ENCODE peak calls at places on chromosomes 7 and 10, in four cellular contexts. X is right lobe of liver, G is upper lobe of right lung, Z is glutamatergic neuron. L is an unnamed sample.

GRCh38 chr10:80204193-80204714 is 1.1 kb downstream of the ANXA11 start:
- DNase-seq in X (peak), Z (no peak), G (peak), L (no peak)

GRCh38 chr7:2864204-2864985 is 20.3 kb upstream of the GNA12 start:
- DNase-seq in Z (no peak), G (no peak), X (no peak), L (no peak)

GRCh38 chr7:101319401-101319800 is 2.2 kb downstream of the IFT22 start:
- DNase-seq in X (no peak), Z (no peak), G (no peak), L (no peak)

GRCh38 chr7:90322837-90323236 is 1.7 kb upstream of the FAM237B start:
- DNase-seq in G (no peak), Z (no peak), X (no peak), L (no peak)

GRCh38 chr10:17335065-17335464 is 107.0 kb downstream of the VIM start:
- DNase-seq in Z (no peak), X (no peak), G (no peak), L (no peak)

GRCh38 chr10:20853276-20853675 is 43.8 kb downstream of the NEBL start:
- DNase-seq in G (no peak), X (no peak), Z (no peak), L (no peak)

GRCh38 chr7:43439631-43440401 is 143.1 kb upstream of the STK17A start:
- DNase-seq in Z (peak), X (no peak), G (peak), L (no peak)

GRCh38 chr7:5776894-5777645 is 4.4 kb downstream of the RNF216 start:
- DNase-seq in G (no peak), Z (no peak), X (no peak), L (no peak)

GRCh38 chr10:120741415-120741814 is 109.7 kb upstream of the WDR11 start:
- DNase-seq in G (no peak), Z (no peak), X (no peak), L (no peak)

GRCh38 chr7:27171636-27172387 is 2.3 kb downstream of the HOXA10 start:
- DNase-seq in Z (peak), G (peak), X (peak), L (peak)

GRCh38 chr10:47037654-47038425 is 126.6 kb downstream of the PTPN20 start:
- DNase-seq in X (peak), G (no peak), Z (no peak), L (peak)

GRCh38 chr7:113805976-113806375 is 112.8 kb downstream of the PPP1R3A start:
- DNase-seq in X (no peak), G (no peak), Z (no peak), L (no peak)

GRCh38 chr10:94092848-94093247 is 99.1 kb downstream of the PLCE1 start:
- DNase-seq in Z (no peak), G (no peak), X (no peak), L (no peak)

GRCh38 chr7:132049462-132050304 is 493.3 kb upstream of the PODXL start:
- DNase-seq in G (no peak), X (no peak), Z (peak), L (no peak)

GRCh38 chr7:129828078-129828762 is 124.5 kb downstream of the UBE2H start:
- DNase-seq in Z (no peak), X (no peak), G (no peak), L (no peak)

GRCh38 chr10:92829042-92829785 is 19.1 kb upstream of the EXOC6 start:
- DNase-seq in G (no peak), Z (no peak), X (no peak), L (no peak)

GRCh38 chr7:126574838-126575250 is 677.9 kb downstream of the GRM8 start:
- DNase-seq in G (no peak), X (no peak), Z (peak), L (no peak)

GRCh38 chr10:81018898-81019890 is 481.5 kb downstream of the SH2D4B start:
- DNase-seq in X (no peak), Z (peak), G (no peak), L (no peak)

GRCh38 chr7:34108150-34108549 is 202.8 kb downstream of the BMPER start:
- DNase-seq in X (no peak), G (no peak), Z (no peak), L (no peak)

GRCh38 chr10:108562105-108562504 is 1361.2 kb downstream of the XPNPEP1 start:
- DNase-seq in X (no peak), Z (no peak), G (no peak), L (no peak)

GRCh38 chr7:100348805-100349204 is 9.1 kb upstream of the PILRB start:
- DNase-seq in Z (no peak), G (no peak), X (no peak), L (no peak)

GRCh38 chr7:98077762-98078161 is 28.9 kb upstream of the LMTK2 start:
- DNase-seq in G (peak), X (no peak), Z (no peak), L (no peak)

GRCh38 chr7:106504620-106505019 is 156.3 kb downstream of the CCDC71L start:
- DNase-seq in X (no peak), G (no peak), Z (no peak), L (no peak)

GRCh38 chr7:70698219-70698832 is 433.6 kb upstream of the GALNT17 start:
- DNase-seq in G (no peak), Z (no peak), X (no peak), L (no peak)

GRCh38 chr10:33897255-33897893 is 562.9 kb upstream of the NRP1 start:
- DNase-seq in X (no peak), Z (no peak), G (no peak), L (no peak)

GRCh38 chr7:57211428-57212100 is 79.3 kb upstream of the ZNF479 start:
- DNase-seq in X (peak), G (peak), Z (no peak), L (no peak)

GRCh38 chr7:155916926-155917655 is 104.8 kb upstream of the SHH start:
- DNase-seq in G (no peak), Z (no peak), X (no peak), L (no peak)

GRCh38 chr10:60388709-60389241 is 900 bp downstream of the ANK3 start:
- DNase-seq in X (no peak), G (no peak), Z (no peak), L (no peak)

GRCh38 chr7:64098-64521 is 128.3 kb upstream of the FAM20C start:
- DNase-seq in X (peak), Z (peak), G (peak), L (peak)

GRCh38 chr7:76069238-76069638 is 21.3 kb downstream of the MDH2 start:
- DNase-seq in Z (no peak), G (peak), X (no peak), L (no peak)

GRCh38 chr7:15720849-15721471 is 34.5 kb upstream of the MEOX2 start:
- DNase-seq in G (no peak), X (no peak), Z (peak), L (no peak)

GRCh38 chr7:107007892-107008287 is 36.6 kb upstream of the PRKAR2B start:
- DNase-seq in X (no peak), G (no peak), Z (no peak), L (no peak)

GRCh38 chr10:132606536-132607316 is 69.1 kb downstream of the INPP5A start:
- DNase-seq in X (no peak), Z (no peak), G (no peak), L (peak)

GRCh38 chr7:115097175-115097671 is 175.3 kb downstream of the MDFIC start:
- DNase-seq in X (no peak), Z (no peak), G (no peak), L (no peak)

GRCh38 chr10:78685466-78686163 is 383.2 kb upstream of the ZMIZ1 start:
- DNase-seq in X (no peak), G (no peak), Z (no peak), L (no peak)

GRCh38 chr7:79528421-79528820 is 75.0 kb upstream of the MAGI2 start:
- DNase-seq in G (no peak), Z (no peak), X (no peak), L (no peak)

GRCh38 chr7:48035301-48035966 is at the start of gene C7orf57:
- DNase-seq in X (peak), G (peak), Z (peak), L (peak)
- TF ChIP-seq CTCF in X (no peak), G (peak), Z (no peak), L (peak)

DNA sequence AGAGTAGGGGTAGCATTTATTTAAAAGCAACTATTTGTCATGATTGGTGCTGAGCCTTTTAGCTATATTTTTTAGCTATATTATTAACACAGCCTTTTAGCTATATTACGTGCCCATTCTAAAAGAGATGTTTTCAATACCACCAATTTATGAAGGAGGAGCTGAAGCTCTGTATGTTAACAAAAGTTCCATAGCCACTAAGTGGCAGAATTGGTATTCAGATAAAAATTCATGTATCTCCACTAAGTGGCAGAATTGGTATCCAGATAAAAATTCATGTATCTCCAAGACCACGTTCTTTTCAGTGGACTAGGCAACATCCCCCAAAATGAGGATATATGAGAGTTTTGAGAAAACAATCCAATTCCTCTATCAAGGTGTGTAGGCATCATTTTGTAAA is 268.6 kb downstream of the HGF start:
- DNase-seq in G (no peak), Z (no peak), X (no peak), L (no peak)
- TF ChIP-seq CTCF in G (peak), Z (no peak), X (no peak), L (peak)

DNA sequence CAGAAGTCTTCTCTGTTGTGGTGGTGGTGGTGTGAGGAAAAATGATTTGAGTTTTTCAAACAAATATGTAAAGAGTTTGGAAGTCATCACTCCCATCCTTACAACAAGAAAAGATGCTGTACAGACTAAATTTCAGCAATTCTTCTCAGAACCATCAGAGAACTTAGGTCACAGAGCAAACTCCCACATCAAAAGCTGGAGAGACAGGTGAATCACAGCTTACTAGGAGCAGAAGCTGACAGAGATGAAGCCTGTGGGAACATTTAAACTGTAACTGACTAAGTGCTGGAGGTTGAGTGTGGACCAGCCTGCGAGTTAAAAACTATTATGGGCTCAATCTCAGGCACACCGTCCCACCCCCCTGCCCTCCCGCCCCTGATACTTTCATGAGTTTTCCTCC is 97.3 kb downstream of the AKR1D1 start:
- DNase-seq in Z (no peak), X (no peak), G (no peak), L (no peak)
- TF ChIP-seq CTCF in Z (no peak), X (no peak), G (no peak), L (no peak)

GRCh38 chr7:46131916-46132795 is 211.1 kb upstream of the IGFBP3 start:
- DNase-seq in G (no peak), X (no peak), Z (no peak), L (no peak)
- TF ChIP-seq CTCF in G (no peak), X (no peak), Z (no peak), L (peak)

GRCh38 chr7:48154792-48155413 is 16.4 kb upstream of the ABCA13 start:
- DNase-seq in X (no peak), G (no peak), Z (peak), L (no peak)
- TF ChIP-seq CTCF in X (peak), G (peak), Z (peak), L (peak)

GRCh38 chr10:101658910-101659309 is 36.1 kb downstream of the FBXW4 start:
- DNase-seq in Z (no peak), X (no peak), G (no peak), L (no peak)
- TF ChIP-seq CTCF in Z (no peak), X (no peak), G (no peak), L (no peak)

GRCh38 chr7:83414947-83415346 is 234.0 kb downstream of the SEMA3E start:
- DNase-seq in X (no peak), G (no peak), Z (no peak), L (no peak)

GRCh38 chr7:83413425-83413824 is 235.5 kb downstream of the SEMA3E start:
- DNase-seq in X (no peak), G (no peak), Z (no peak), L (no peak)

GRCh38 chr7:83413831-83414230 is 235.1 kb downstream of the SEMA3E start:
- DNase-seq in X (no peak), Z (no peak), G (no peak), L (no peak)

GRCh38 chr7:83415840-83416239 is 233.1 kb downstream of the SEMA3E start:
- DNase-seq in Z (no peak), X (no peak), G (no peak), L (no peak)

DNA sequence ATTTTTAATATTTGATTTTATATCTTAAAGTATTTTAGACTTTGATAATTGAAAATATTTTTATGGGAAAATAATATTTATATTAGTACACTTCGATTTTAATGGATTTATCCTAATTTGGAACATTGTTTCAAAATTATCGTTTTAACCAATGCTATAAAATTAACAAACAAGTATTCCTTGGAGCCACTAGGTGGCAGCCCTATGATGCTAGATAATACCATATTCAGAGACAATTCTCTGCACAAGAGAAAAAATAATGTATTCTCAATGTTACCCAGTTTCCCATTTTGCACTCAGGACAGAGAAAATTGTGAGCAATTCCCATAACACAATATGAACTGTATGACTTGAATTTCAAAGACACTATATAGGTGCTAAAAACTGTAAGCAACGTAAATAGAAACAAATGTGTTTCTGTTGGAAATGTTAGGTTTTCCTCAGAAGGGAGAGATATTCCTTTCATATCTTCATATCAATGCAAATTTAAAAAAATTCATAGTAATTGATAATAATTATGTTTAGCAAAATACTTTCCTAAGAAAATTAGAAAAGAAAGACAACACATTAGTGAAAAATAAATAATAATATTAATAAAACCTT is 237.8 kb downstream of the SEMA3E start:
- DNase-seq in G (no peak), X (no peak), Z (no peak), L (no peak)
- TF ChIP-seq CTCF in G (peak), X (peak), Z (peak), L (peak)

GRCh38 chr7:77549103-77549870 is 12.2 kb downstream of the PTPN12 start:
- DNase-seq in G (no peak), Z (no peak), X (no peak), L (no peak)

GRCh38 chr7:77548222-77548621 is 11.1 kb downstream of the PTPN12 start:
- DNase-seq in G (no peak), X (no peak), Z (no peak), L (no peak)

GRCh38 chr7:77553123-77553522 is 16.0 kb downstream of the PTPN12 start:
- DNase-seq in Z (no peak), G (no peak), X (no peak), L (no peak)

DNA sequence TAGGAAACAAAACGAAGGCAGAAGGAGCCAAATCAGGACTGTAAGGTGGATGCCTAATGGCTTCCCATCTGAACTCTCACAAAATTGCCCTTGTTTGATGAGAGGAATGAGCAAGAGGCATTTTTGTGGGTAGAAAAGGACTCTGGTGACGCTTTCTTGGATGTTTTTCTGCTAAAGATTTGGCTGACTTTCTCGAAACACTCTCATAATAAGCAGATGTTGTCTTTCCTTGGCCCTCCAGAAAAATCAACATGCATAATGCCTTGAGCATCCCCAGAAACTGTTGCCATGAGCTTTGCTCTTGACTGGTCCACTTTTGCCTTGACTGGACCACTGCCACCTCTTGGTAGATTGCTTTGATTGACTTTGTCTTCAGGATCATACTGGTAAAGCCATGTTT is 13.5 kb downstream of the PTPN12 start:
- DNase-seq in Z (no peak), G (no peak), X (no peak), L (no peak)
- TF ChIP-seq CTCF in Z (no peak), G (no peak), X (no peak), L (no peak)

GRCh38 chr10:101095550-101096213 is 33.9 kb downstream of the KAZALD1 start:
- DNase-seq in Z (peak), G (peak), X (peak), L (no peak)
- TF ChIP-seq CTCF in Z (peak), G (peak), X (peak), L (peak)

DNA sequence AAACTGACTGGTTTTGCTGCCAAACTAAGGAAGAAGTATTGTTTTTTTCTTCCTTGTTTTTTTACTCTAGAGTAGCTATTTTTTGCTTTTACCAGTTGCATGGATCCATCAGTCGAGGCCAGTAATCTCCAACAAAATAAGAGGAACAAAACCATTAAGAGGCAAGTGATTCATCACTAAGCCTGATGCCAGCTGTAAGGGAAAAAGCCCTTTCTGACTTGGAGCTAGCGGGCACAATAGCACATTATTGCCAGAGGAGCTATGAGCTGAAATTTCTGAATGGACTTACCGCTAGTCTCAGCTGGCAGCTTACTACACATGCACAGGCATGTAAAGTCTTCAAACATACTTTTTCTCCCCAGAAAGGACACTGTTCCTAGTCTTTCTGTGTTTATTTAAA is 41.6 kb upstream of the PTPRZ1 start:
- DNase-seq in Z (no peak), X (no peak), G (no peak), L (no peak)
- TF ChIP-seq CTCF in Z (no peak), X (no peak), G (no peak), L (no peak)